ENCODE peak calls at places on chromosomes 16 and 17, in nine cellular contexts. One of them, this sample, is unnamed.

GRCh38 chr17:79947351-79948031 is 88.2 kb downstream of the TBC1D16 start:
- DNase-seq in putamen: no peak
- DNase-seq in tibial nerve: no peak
- DNase-seq in psoas muscle: peak; percentile 13
- DNase-seq in fibroblast of gingiva: no peak
- DNase-seq in C1 segment of cervical spinal cord: no peak
- DNase-seq in NCI-H1092 treated with DMSO at 0.1 percent for 48 hours: no peak
- DNase-seq in activated naive CD4-positive, alpha-beta T cell treated with anti-CD3 and anti-CD28 coated beads, Interleukin-2, amount 10 ng/mL, durations not matched to agents 7 days and 5 days: peak; percentile 16
- DNase-seq in stimulated activated CD4-positive, alpha-beta T cell treated with anti-CD3 and anti-CD28 coated beads, Interleukin-2, amount 100 ng/mL, for 48 hours: no peak
- DNase-seq in this sample: no peak

GRCh38 chr17:48738803-48739526 is 10.4 kb upstream of the HOXB13 start:
- DNase-seq in putamen: no peak
- DNase-seq in tibial nerve: no peak
- DNase-seq in psoas muscle: no peak
- DNase-seq in fibroblast of gingiva: no peak
- DNase-seq in C1 segment of cervical spinal cord: no peak
- DNase-seq in NCI-H1092 treated with DMSO at 0.1 percent for 48 hours: no peak
- DNase-seq in activated naive CD4-positive, alpha-beta T cell treated with anti-CD3 and anti-CD28 coated beads, Interleukin-2, amount 10 ng/mL, durations not matched to agents 7 days and 5 days: no peak
- DNase-seq in stimulated activated CD4-positive, alpha-beta T cell treated with anti-CD3 and anti-CD28 coated beads, Interleukin-2, amount 100 ng/mL, for 48 hours: no peak
- DNase-seq in this sample: no peak

GRCh38 chr17:78661092-78661770 is 84.0 kb upstream of the DNAH17 start:
- DNase-seq in putamen: no peak
- DNase-seq in tibial nerve: no peak
- DNase-seq in psoas muscle: no peak
- DNase-seq in fibroblast of gingiva: no peak
- DNase-seq in C1 segment of cervical spinal cord: no peak
- DNase-seq in NCI-H1092 treated with DMSO at 0.1 percent for 48 hours: no peak
- DNase-seq in activated naive CD4-positive, alpha-beta T cell treated with anti-CD3 and anti-CD28 coated beads, Interleukin-2, amount 10 ng/mL, durations not matched to agents 7 days and 5 days: no peak
- DNase-seq in stimulated activated CD4-positive, alpha-beta T cell treated with anti-CD3 and anti-CD28 coated beads, Interleukin-2, amount 100 ng/mL, for 48 hours: no peak
- DNase-seq in this sample: no peak

GRCh38 chr17:69335018-69335417 is 8.1 kb upstream of the ABCA5 start:
- DNase-seq in putamen: peak; percentile 3
- DNase-seq in tibial nerve: no peak
- DNase-seq in psoas muscle: no peak
- DNase-seq in fibroblast of gingiva: peak; percentile 50
- DNase-seq in C1 segment of cervical spinal cord: no peak
- DNase-seq in NCI-H1092 treated with DMSO at 0.1 percent for 48 hours: no peak
- DNase-seq in activated naive CD4-positive, alpha-beta T cell treated with anti-CD3 and anti-CD28 coated beads, Interleukin-2, amount 10 ng/mL, durations not matched to agents 7 days and 5 days: no peak
- DNase-seq in stimulated activated CD4-positive, alpha-beta T cell treated with anti-CD3 and anti-CD28 coated beads, Interleukin-2, amount 100 ng/mL, for 48 hours: no peak
- DNase-seq in this sample: no peak

GRCh38 chr16:46974352-46974751 is 878 bp upstream of the DNAJA2 start:
- DNase-seq in putamen: no peak
- DNase-seq in tibial nerve: no peak
- DNase-seq in psoas muscle: no peak
- DNase-seq in fibroblast of gingiva: no peak
- DNase-seq in C1 segment of cervical spinal cord: no peak
- DNase-seq in NCI-H1092 treated with DMSO at 0.1 percent for 48 hours: no peak
- DNase-seq in activated naive CD4-positive, alpha-beta T cell treated with anti-CD3 and anti-CD28 coated beads, Interleukin-2, amount 10 ng/mL, durations not matched to agents 7 days and 5 days: peak; percentile 40
- DNase-seq in stimulated activated CD4-positive, alpha-beta T cell treated with anti-CD3 and anti-CD28 coated beads, Interleukin-2, amount 100 ng/mL, for 48 hours: no peak
- DNase-seq in this sample: no peak

GRCh38 chr17:81523139-81524062 is 4.8 kb upstream of the FSCN2 start:
- DNase-seq in putamen: no peak
- DNase-seq in tibial nerve: no peak
- DNase-seq in psoas muscle: peak; percentile 28
- DNase-seq in fibroblast of gingiva: peak; percentile 88
- DNase-seq in C1 segment of cervical spinal cord: no peak
- DNase-seq in NCI-H1092 treated with DMSO at 0.1 percent for 48 hours: peak; percentile 84
- DNase-seq in activated naive CD4-positive, alpha-beta T cell treated with anti-CD3 and anti-CD28 coated beads, Interleukin-2, amount 10 ng/mL, durations not matched to agents 7 days and 5 days: no peak
- DNase-seq in stimulated activated CD4-positive, alpha-beta T cell treated with anti-CD3 and anti-CD28 coated beads, Interleukin-2, amount 100 ng/mL, for 48 hours: no peak
- DNase-seq in this sample: no peak

GRCh38 chr16:49377196-49377755 is 3.7 kb downstream of the C16orf78 start:
- DNase-seq in putamen: no peak
- DNase-seq in tibial nerve: no peak
- DNase-seq in psoas muscle: no peak
- DNase-seq in fibroblast of gingiva: no peak
- DNase-seq in C1 segment of cervical spinal cord: no peak
- DNase-seq in NCI-H1092 treated with DMSO at 0.1 percent for 48 hours: no peak
- DNase-seq in activated naive CD4-positive, alpha-beta T cell treated with anti-CD3 and anti-CD28 coated beads, Interleukin-2, amount 10 ng/mL, durations not matched to agents 7 days and 5 days: no peak
- DNase-seq in stimulated activated CD4-positive, alpha-beta T cell treated with anti-CD3 and anti-CD28 coated beads, Interleukin-2, amount 100 ng/mL, for 48 hours: no peak
- DNase-seq in this sample: no peak

GRCh38 chr17:74981979-74982662 is 5.3 kb upstream of the CDR2L start:
- DNase-seq in putamen: peak; percentile 91
- DNase-seq in tibial nerve: peak; percentile 27
- DNase-seq in psoas muscle: peak; percentile 74
- DNase-seq in fibroblast of gingiva: peak; percentile 44
- DNase-seq in C1 segment of cervical spinal cord: no peak
- DNase-seq in NCI-H1092 treated with DMSO at 0.1 percent for 48 hours: peak; percentile 77
- DNase-seq in activated naive CD4-positive, alpha-beta T cell treated with anti-CD3 and anti-CD28 coated beads, Interleukin-2, amount 10 ng/mL, durations not matched to agents 7 days and 5 days: peak; percentile 88
- DNase-seq in stimulated activated CD4-positive, alpha-beta T cell treated with anti-CD3 and anti-CD28 coated beads, Interleukin-2, amount 100 ng/mL, for 48 hours: peak; percentile 71
- DNase-seq in this sample: peak; percentile 83

GRCh38 chr17:18258356-18259038 is at the start of gene FLII:
- DNase-seq in putamen: peak; percentile 80
- DNase-seq in tibial nerve: no peak
- DNase-seq in psoas muscle: no peak
- DNase-seq in fibroblast of gingiva: no peak
- DNase-seq in C1 segment of cervical spinal cord: no peak
- DNase-seq in NCI-H1092 treated with DMSO at 0.1 percent for 48 hours: no peak
- DNase-seq in activated naive CD4-positive, alpha-beta T cell treated with anti-CD3 and anti-CD28 coated beads, Interleukin-2, amount 10 ng/mL, durations not matched to agents 7 days and 5 days: peak; percentile 69
- DNase-seq in stimulated activated CD4-positive, alpha-beta T cell treated with anti-CD3 and anti-CD28 coated beads, Interleukin-2, amount 100 ng/mL, for 48 hours: peak; percentile 51
- DNase-seq in this sample: peak; percentile 58

GRCh38 chr17:44804301-44805061 is 25.6 kb downstream of the GJC1 start:
- DNase-seq in putamen: no peak
- DNase-seq in tibial nerve: no peak
- DNase-seq in psoas muscle: no peak
- DNase-seq in fibroblast of gingiva: peak; percentile 26
- DNase-seq in C1 segment of cervical spinal cord: no peak
- DNase-seq in NCI-H1092 treated with DMSO at 0.1 percent for 48 hours: no peak
- DNase-seq in activated naive CD4-positive, alpha-beta T cell treated with anti-CD3 and anti-CD28 coated beads, Interleukin-2, amount 10 ng/mL, durations not matched to agents 7 days and 5 days: no peak
- DNase-seq in stimulated activated CD4-positive, alpha-beta T cell treated with anti-CD3 and anti-CD28 coated beads, Interleukin-2, amount 100 ng/mL, for 48 hours: no peak
- DNase-seq in this sample: no peak

GRCh38 chr16:75053791-75054555 is 55.1 kb downstream of the ZNRF1 start:
- DNase-seq in putamen: peak; percentile 33
- DNase-seq in tibial nerve: peak; percentile 37
- DNase-seq in psoas muscle: peak; percentile 69
- DNase-seq in fibroblast of gingiva: no peak
- DNase-seq in C1 segment of cervical spinal cord: no peak
- DNase-seq in NCI-H1092 treated with DMSO at 0.1 percent for 48 hours: peak; percentile 73
- DNase-seq in activated naive CD4-positive, alpha-beta T cell treated with anti-CD3 and anti-CD28 coated beads, Interleukin-2, amount 10 ng/mL, durations not matched to agents 7 days and 5 days: no peak
- DNase-seq in stimulated activated CD4-positive, alpha-beta T cell treated with anti-CD3 and anti-CD28 coated beads, Interleukin-2, amount 100 ng/mL, for 48 hours: no peak
- DNase-seq in this sample: no peak

GRCh38 chr17:78977992-78978973 is 1.4 kb downstream of the LGALS3BP start:
- DNase-seq in putamen: no peak
- DNase-seq in tibial nerve: no peak
- DNase-seq in psoas muscle: no peak
- DNase-seq in fibroblast of gingiva: no peak
- DNase-seq in C1 segment of cervical spinal cord: no peak
- DNase-seq in NCI-H1092 treated with DMSO at 0.1 percent for 48 hours: no peak
- DNase-seq in activated naive CD4-positive, alpha-beta T cell treated with anti-CD3 and anti-CD28 coated beads, Interleukin-2, amount 10 ng/mL, durations not matched to agents 7 days and 5 days: no peak
- DNase-seq in stimulated activated CD4-positive, alpha-beta T cell treated with anti-CD3 and anti-CD28 coated beads, Interleukin-2, amount 100 ng/mL, for 48 hours: no peak
- DNase-seq in this sample: no peak

GRCh38 chr17:74452841-74453661 is 13.4 kb upstream of the CD300A start:
- DNase-seq in putamen: no peak
- DNase-seq in tibial nerve: no peak
- DNase-seq in psoas muscle: no peak
- DNase-seq in fibroblast of gingiva: no peak
- DNase-seq in C1 segment of cervical spinal cord: no peak
- DNase-seq in NCI-H1092 treated with DMSO at 0.1 percent for 48 hours: peak; percentile 78
- DNase-seq in activated naive CD4-positive, alpha-beta T cell treated with anti-CD3 and anti-CD28 coated beads, Interleukin-2, amount 10 ng/mL, durations not matched to agents 7 days and 5 days: no peak
- DNase-seq in stimulated activated CD4-positive, alpha-beta T cell treated with anti-CD3 and anti-CD28 coated beads, Interleukin-2, amount 100 ng/mL, for 48 hours: no peak
- DNase-seq in this sample: no peak

This sample was measured in DND-41.